ENCODE peak calls at places on chromosomes 5 and 9, in eight cellular contexts. U, Q, Y, J, H, A, Z and G are unnamed samples.

GRCh38 chr5:172545291-172545761 is 91.0 kb upstream of the SH3PXD2B start:
- DNase-seq in U (no peak), Q (no peak), Y (no peak), J (no peak), H (no peak), A (no peak), Z (peak; percentile 9), G (peak; percentile 33)

GRCh38 chr5:107646418-107646817 is 24.3 kb downstream of the EFNA5 start:
- DNase-seq in U (no peak), Q (no peak), Y (no peak), J (no peak), H (peak; percentile 32), A (no peak), Z (no peak), G (no peak)

GRCh38 chr9:124075761-124076160 is 64.2 kb downstream of the LHX2 start:
- DNase-seq in U (no peak), Q (no peak), Y (no peak), J (no peak), H (no peak), A (no peak), Z (no peak), G (no peak)

GRCh38 chr9:130017035-130017909 is 25.7 kb downstream of the FNBP1 start:
- DNase-seq in U (no peak), Q (no peak), Y (no peak), J (no peak), H (no peak), A (no peak), Z (no peak), G (no peak)

GRCh38 chr5:157516626-157517325 is 56.8 kb downstream of the NIPAL4 start:
- DNase-seq in U (peak; percentile 94), Q (no peak), Y (peak; percentile 72), J (no peak), H (peak; percentile 43), A (no peak), Z (peak; percentile 74), G (peak; percentile 70)

GRCh38 chr9:133048595-133048994 is 13.2 kb upstream of the CEL start:
- DNase-seq in U (peak; percentile 30), Q (peak; percentile 42), Y (no peak), J (no peak), H (no peak), A (no peak), Z (no peak), G (no peak)

GRCh38 chr5:144467795-144468194 is 297.1 kb downstream of the KCTD16 start:
- DNase-seq in U (peak; percentile 46), Q (no peak), Y (no peak), J (peak; percentile 6), H (no peak), A (peak; percentile 19), Z (no peak), G (no peak)

GRCh38 chr5:27020965-27021364 is 17.4 kb downstream of the CDH9 start:
- DNase-seq in U (peak; percentile 63), Q (no peak), Y (no peak), J (no peak), H (no peak), A (no peak), Z (no peak), G (no peak)

GRCh38 chr5:151157426-151158286 is at the start of gene ANXA6:
- DNase-seq in U (peak; percentile 87), Q (no peak), Y (peak; percentile 88), J (peak; percentile 75), H (peak; percentile 43), A (peak; percentile 78), Z (peak; percentile 82), G (peak; percentile 94)

GRCh38 chr9:127316586-127317383 is 52.2 kb downstream of the GARNL3 start:
- DNase-seq in U (no peak), Q (no peak), Y (peak; percentile 53), J (peak; percentile 40), H (no peak), A (no peak), Z (no peak), G (no peak)

GRCh38 chr9:37969130-37969529 is 65.2 kb upstream of the SLC25A51 start:
- DNase-seq in U (peak; percentile 82), Q (no peak), Y (no peak), J (no peak), H (no peak), A (peak; percentile 94), Z (no peak), G (no peak)

GRCh38 chr5:84382363-84383295 is 2.1 kb downstream of the EDIL3 start:
- DNase-seq in U (peak; percentile 83), Q (no peak), Y (no peak), J (peak; percentile 19), H (no peak), A (peak; percentile 79), Z (peak; percentile 31), G (peak; percentile 78)

GRCh38 chr9:69171049-69171448 is 3.0 kb upstream of the TJP2 start:
- DNase-seq in U (peak; percentile 80), Q (no peak), Y (no peak), J (no peak), H (peak; percentile 94), A (no peak), Z (peak; percentile 28), G (no peak)

GRCh38 chr9:108664309-108665255 is 191.2 kb downstream of the ACTL7B start:
- DNase-seq in U (no peak), Q (no peak), Y (no peak), J (no peak), H (no peak), A (peak; percentile 51), Z (no peak), G (no peak)

GRCh38 chr5:65475336-65475735 is 6.4 kb downstream of the ADAMTS6 start:
- DNase-seq in U (no peak), Q (no peak), Y (no peak), J (no peak), H (no peak), A (no peak), Z (no peak), G (no peak)

GRCh38 chr5:136133416-136134383 is 1.1 kb downstream of the SMAD5 start:
- DNase-seq in U (peak; percentile 79), Q (peak; percentile 52), Y (peak; percentile 23), J (peak; percentile 26), H (peak; percentile 60), A (peak; percentile 76), Z (peak; percentile 30), G (peak; percentile 38)

DNA sequence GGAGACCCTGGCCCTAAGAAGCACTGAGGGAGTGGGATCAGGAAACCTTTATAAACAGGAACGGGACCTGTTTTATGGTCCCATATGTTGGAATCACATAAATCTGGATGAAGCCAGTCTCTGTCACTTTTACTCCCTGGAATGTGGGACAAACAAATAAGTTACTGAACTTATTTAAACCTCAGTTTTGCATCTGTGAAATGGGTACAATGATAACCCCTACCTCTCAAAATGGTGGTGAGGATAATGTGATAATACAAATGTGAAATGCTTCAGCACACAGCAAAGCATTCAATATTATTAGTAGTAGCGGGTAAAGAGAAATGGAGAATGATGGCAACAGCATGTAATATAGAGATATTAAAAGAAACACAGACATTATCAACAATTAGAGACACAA is 298.9 kb downstream of the ZSWIM6 start:
- DNase-seq in U (no peak), Q (no peak), Y (no peak), J (no peak), H (no peak), A (no peak), Z (no peak), G (no peak)
- H3K9me3 ChIP-seq in U (no peaks in the 10 kb centered on the region), Q (no peaks in the 10 kb centered on the region), Y (no peaks in the 10 kb centered on the region), J (no peaks in the 10 kb centered on the region), H (no peaks in the 10 kb centered on the region), A (no peaks in the 10 kb centered on the region), Z (no peaks in the 10 kb centered on the region), G (no peaks in the 10 kb centered on the region)

GRCh38 chr5:94481059-94481458 is 137.3 kb downstream of the KIAA0825 start:
- DNase-seq in U (no peak), Q (no peak), Y (no peak), J (no peak), H (no peak), A (no peak), Z (no peak), G (no peak)

GRCh38 chr5:94480511-94480910 is 137.9 kb downstream of the KIAA0825 start:
- DNase-seq in U (no peak), Q (no peak), Y (no peak), J (no peak), H (no peak), A (no peak), Z (no peak), G (no peak)

GRCh38 chr5:94485017-94485517 is 133.3 kb downstream of the KIAA0825 start:
- DNase-seq in U (no peak), Q (no peak), Y (no peak), J (no peak), H (no peak), A (no peak), Z (no peak), G (no peak)
- H3K4me3 ChIP-seq in U (no peak overlapping the region), Q (no peak overlapping the region), Y (no peak overlapping the region), J (no peak overlapping the region), H (no peak overlapping the region), A (no peak overlapping the region), Z (no peak overlapping the region), G (no peak overlapping the region)

GRCh38 chr9:16445141-16445920 is 425.1 kb downstream of the BNC2 start:
- DNase-seq in U (peak; percentile 25), Q (no peak), Y (no peak), J (no peak), H (peak; percentile 61), A (no peak), Z (no peak), G (no peak)

GRCh38 chr9:16442622-16443021 is 427.8 kb downstream of the BNC2 start:
- DNase-seq in U (peak; percentile 80), Q (no peak), Y (peak; percentile 47), J (peak; percentile 31), H (peak; percentile 76), A (no peak), Z (peak; percentile 67), G (no peak)
- H3K27ac ChIP-seq in U (no peak overlapping the region), Q (no peak overlapping the region), Y (no peak overlapping the region), J (no peak overlapping the region), H (peak overlapping the region; percentile 66), A (no peak overlapping the region), Z (peak overlapping the region; percentile 10), G (no peak overlapping the region)

DNA sequence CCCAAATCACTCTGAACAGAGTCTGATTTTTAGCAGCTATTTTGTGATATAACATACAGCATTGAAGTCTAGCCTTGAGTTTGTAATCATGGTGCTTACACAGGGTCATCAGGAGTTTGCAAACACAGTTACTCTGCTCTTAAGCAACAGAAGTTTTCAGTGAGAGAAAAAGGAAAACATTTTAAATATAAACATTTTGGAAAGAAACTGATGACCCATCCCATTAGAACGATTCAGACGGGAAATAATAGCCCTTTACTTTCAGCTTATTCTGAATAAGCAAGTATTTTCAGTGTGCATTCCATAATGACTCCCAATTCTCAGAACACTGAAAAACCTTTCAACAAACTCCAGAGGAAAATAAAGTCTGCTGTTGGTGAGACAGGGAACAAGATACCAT is 46.7 kb upstream of the TMC1 start:
- DNase-seq in U (no peak), Q (no peak), Y (no peak), J (no peak), H (no peak), A (no peak), Z (no peak), G (no peak)
- H3K9me3 ChIP-seq in U (no peaks in the 10 kb centered on the region), Q (no peaks in the 10 kb centered on the region), Y (no peaks in the 10 kb centered on the region), J (no peaks in the 10 kb centered on the region), H (no peaks in the 10 kb centered on the region), A (no peaks in the 10 kb centered on the region), Z (no peaks in the 10 kb centered on the region), G (no peaks in the 10 kb centered on the region)

DNA sequence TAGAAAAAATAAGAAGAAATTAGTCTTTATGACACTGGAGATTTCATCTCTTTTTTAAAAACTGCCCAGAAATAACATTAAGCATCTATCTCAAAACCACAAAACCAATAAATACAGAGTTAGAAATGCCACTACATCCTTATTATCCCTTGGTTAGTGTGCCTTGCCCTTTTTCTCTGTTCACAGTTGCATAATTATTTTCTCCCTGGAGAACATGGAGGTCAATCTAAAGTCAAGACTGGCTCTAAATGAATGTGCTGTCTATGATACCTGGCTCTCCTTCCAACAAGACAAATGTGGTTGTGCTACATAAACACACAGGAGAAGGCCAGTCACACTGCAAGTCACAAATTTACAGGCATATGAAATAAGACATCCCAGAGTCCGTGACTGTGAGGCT is 2.8 kb downstream of the FBN2 start:
- DNase-seq in U (no peak), Q (no peak), Y (no peak), J (no peak), H (no peak), A (no peak), Z (no peak), G (no peak)
- H3K4me3 ChIP-seq in U (peak overlapping the region; percentile 95), Q (no peak overlapping the region), Y (no peak overlapping the region), J (no peak overlapping the region), H (no peak overlapping the region), A (no peak overlapping the region), Z (no peak overlapping the region), G (no peak overlapping the region)